ENCODE peak calls at places on chromosomes 12 and 14, in nine cellular contexts. Z is KG1; J is stimulated activated CD8-positive, alpha-beta memory T cell treated with anti-CD3 and anti-CD28 coated beads, Interleukin-2, amount 100 ng/mL, for 1 hour; S is 8988T; I is activated effector memory CD4-positive, alpha-beta T cell treated with Interleukin-2 at 50 U/mL for 16 hours; E is ovary; M is AG04450; A is putamen; W is OCI-LY7. K is an unnamed sample.

GRCh38 chr12:29216797-29217583 is 67.9 kb downstream of the FAR2 start:
- DNase-seq in E (no peak), M (no peak), A (no peak), W (no peak), S (no peak), I (no peak), J (no peak), Z (no peak), K (no peak)

GRCh38 chr12:100716658-100716948 is 78.0 kb upstream of the ANO4 start:
- DNase-seq in M (no peak), E (no peak), W (no peak), A (no peak), I (no peak), S (no peak), Z (no peak), J (no peak), K (no peak)

GRCh38 chr14:74240794-74241610 is 1.8 kb downstream of the VSX2 start:
- DNase-seq in I (no peak), Z (no peak), A (no peak), M (no peak), W (no peak), E (no peak), J (no peak), S (no peak), K (no peak)

GRCh38 chr14:102914474-102915291 is 7.8 kb upstream of the AMN start:
- DNase-seq in W (peak; percentile 58), I (no peak), Z (no peak), J (no peak), M (no peak), S (no peak), E (no peak), A (no peak), K (no peak)

GRCh38 chr12:90585640-90586304 is 369.2 kb downstream of the CCER1 start:
- DNase-seq in J (no peak), W (no peak), M (no peak), S (no peak), E (no peak), I (no peak), A (no peak), Z (no peak), K (no peak)

GRCh38 chr14:77106666-77107065 is 8.6 kb downstream of the CIPC start:
- DNase-seq in W (no peak), Z (no peak), A (no peak), J (no peak), S (no peak), M (no peak), I (no peak), E (no peak), K (no peak)

GRCh38 chr12:12398026-12398859 is 41.4 kb downstream of the BORCS5 start:
- DNase-seq in E (peak; percentile 63), W (no peak), M (peak; percentile 89), J (no peak), I (no peak), A (no peak), S (no peak), Z (no peak), K (peak; percentile 76)

GRCh38 chr12:2168808-2169207 is 116.0 kb downstream of the CACNA1C start:
- DNase-seq in Z (no peak), M (no peak), E (no peak), A (no peak), S (no peak), J (no peak), W (no peak), I (no peak), K (no peak)

GRCh38 chr12:55833056-55833455 is 3.7 kb upstream of the DNAJC14 start:
- DNase-seq in Z (no peak), W (no peak), I (no peak), E (no peak), J (no peak), S (no peak), M (no peak), A (no peak), K (no peak)

GRCh38 chr14:63432228-63432627 is 110.9 kb downstream of the PPP2R5E start:
- DNase-seq in E (no peak), W (no peak), S (no peak), Z (no peak), A (no peak), J (no peak), M (no peak), I (no peak), K (no peak)

GRCh38 chr12:53061404-53062010 is 11.6 kb downstream of the TNS2 start:
- DNase-seq in W (no peak), Z (no peak), A (no peak), S (no peak), J (no peak), I (no peak), M (no peak), E (peak; percentile 51), K (no peak)

GRCh38 chr12:91189526-91189925 is 6.9 kb upstream of the DCN start:
- DNase-seq in I (no peak), S (no peak), Z (no peak), A (no peak), M (no peak), J (no peak), E (no peak), W (no peak), K (no peak)

GRCh38 chr14:81449576-81449975 is 49.5 kb upstream of the STON2 start:
- DNase-seq in W (no peak), I (no peak), M (no peak), S (no peak), A (no peak), J (no peak), Z (no peak), E (no peak), K (no peak)